ENCODE peak calls at places on chromosomes 2 and 18, in ten cellular contexts. J is OCI-LY7, T is choroid plexus epithelial cell, B is cardiac fibroblast, G is AG10803, X is HCT116, O is bronchial epithelial cell, E is fibroblast of mammary gland, S is cardiac muscle cell, W is GM12864. U is an unnamed sample.

GRCh38 chr2:188969236-188970032 is 4.7 kb upstream of the COL3A1 start:
- DNase-seq in J (no peak), B (peak; percentile 57), T (peak; percentile 80), W (no peak), O (no peak), S (no peak), E (peak; percentile 89), X (no peak), G (peak; percentile 68), U (no peak)

GRCh38 chr2:234171666-234172065 is 121.2 kb downstream of the SPP2 start:
- DNase-seq in W (no peak), T (no peak), X (no peak), E (no peak), B (no peak), G (no peak), S (no peak), J (no peak), O (no peak), U (no peak)

GRCh38 chr18:62485684-62486083 is 37.1 kb upstream of the ZCCHC2 start:
- DNase-seq in G (peak; percentile 62), O (peak; percentile 98), T (peak; percentile 85), S (no peak), J (no peak), E (peak; percentile 74), W (no peak), B (peak; percentile 74), X (peak; percentile 86), U (peak; percentile 98)

GRCh38 chr2:29749041-29749440 is 172.3 kb downstream of the ALK start:
- DNase-seq in O (peak; percentile 52), S (no peak), G (no peak), B (no peak), J (no peak), W (no peak), T (no peak), X (peak; percentile 90), E (peak; percentile 47), U (peak; percentile 42)

GRCh38 chr2:52395912-52396311 is 1364.0 kb upstream of the NRXN1 start:
- DNase-seq in X (no peak), T (peak; percentile 67), O (no peak), G (no peak), J (no peak), W (no peak), E (peak; percentile 23), S (no peak), B (peak; percentile 49), U (no peak)

GRCh38 chr18:48833701-48834394 is 116.9 kb downstream of the SMAD7 start:
- DNase-seq in W (peak; percentile 79), J (peak; percentile 81), O (no peak), X (no peak), S (no peak), E (peak; percentile 14), B (no peak), T (no peak), G (no peak), U (peak; percentile 60)

GRCh38 chr18:6370410-6370809 is 44.3 kb downstream of the L3MBTL4 start:
- DNase-seq in E (no peak), G (no peak), X (no peak), S (no peak), O (no peak), J (no peak), W (no peak), T (no peak), B (no peak), U (no peak)

GRCh38 chr2:105712166-105712915 is 32.4 kb upstream of the NCK2 start:
- DNase-seq in G (peak; percentile 58), S (no peak), T (no peak), X (no peak), B (peak; percentile 37), E (peak; percentile 53), O (peak; percentile 63), W (no peak), J (no peak), U (peak; percentile 66)

GRCh38 chr2:67790622-67791021 is 272.2 kb downstream of the C1D start:
- DNase-seq in S (no peak), G (peak; percentile 68), E (peak; percentile 91), J (no peak), X (no peak), W (no peak), O (peak; percentile 37), T (peak; percentile 91), B (peak; percentile 36), U (peak; percentile 35)

GRCh38 chr18:80149667-80150066 is 40.6 kb downstream of the ADNP2 start:
- DNase-seq in W (no peak), E (no peak), O (no peak), X (no peak), T (no peak), B (no peak), J (no peak), S (no peak), G (no peak), U (no peak)

GRCh38 chr2:189633392-189633811 is 27.9 kb upstream of the ASNSD1 start:
- DNase-seq in T (peak; percentile 64), E (peak; percentile 46), J (no peak), W (no peak), S (no peak), O (no peak), B (peak; percentile 56), G (no peak), X (no peak), U (peak; percentile 34)

GRCh38 chr2:122480381-122481243 is 725.2 kb downstream of the TSN start:
- DNase-seq in G (no peak), J (no peak), E (no peak), S (no peak), T (no peak), X (no peak), W (no peak), B (no peak), O (no peak), U (no peak)

GRCh38 chr2:196846295-196846694 is 37.1 kb upstream of the C2orf66 start:
- DNase-seq in J (no peak), T (no peak), S (no peak), B (no peak), W (no peak), X (no peak), G (no peak), E (no peak), O (no peak), U (no peak)

GRCh38 chr2:40160730-40161129 is 291.2 kb downstream of the SLC8A1 start:
- DNase-seq in T (no peak), S (no peak), J (peak; percentile 87), E (no peak), W (no peak), O (no peak), B (no peak), G (peak; percentile 59), X (no peak), U (no peak)

GRCh38 chr2:69538872-69539548 is 101.8 kb upstream of the NFU1 start:
- DNase-seq in B (no peak), J (no peak), W (no peak), X (no peak), O (peak; percentile 58), G (peak; percentile 11), S (no peak), T (peak; percentile 62), E (peak; percentile 48), U (peak; percentile 63)

GRCh38 chr18:31225668-31226067 is 63.0 kb upstream of the DSC1 start:
- DNase-seq in E (no peak), T (peak; percentile 93), X (no peak), J (no peak), W (no peak), O (no peak), S (peak; percentile 83), B (peak; percentile 67), G (no peak), U (no peak)

GRCh38 chr2:191604154-191604553 is 73.8 kb upstream of the NABP1 start:
- DNase-seq in E (no peak), W (no peak), X (no peak), G (no peak), S (no peak), B (no peak), J (no peak), O (no peak), T (no peak), U (no peak)

GRCh38 chr2:110876167-110876999 is 144.0 kb downstream of the ACOXL start:
- DNase-seq in G (no peak), O (no peak), E (no peak), X (no peak), B (no peak), T (no peak), W (no peak), S (no peak), J (peak; percentile 17), U (no peak)
- TF ChIP-seq CTCF in G (no peak), O (no peak), E (peak; percentile 2), X (peak; percentile 55), B (no peak), T (no peak), W (peak; percentile 19), S (no peak), J (peak; percentile 82), U (no peak)

GRCh38 chr2:46125798-46126197 is 171.4 kb upstream of the EPAS1 start:
- DNase-seq in O (peak; percentile 10), B (no peak), W (no peak), G (no peak), S (no peak), T (no peak), E (no peak), J (no peak), X (no peak), U (no peak)
- H3K4me3 ChIP-seq in O (no peak overlapping the region), B (no peak overlapping the region), W (no peak overlapping the region), G (no peak overlapping the region), S (no peak overlapping the region), T (no peak overlapping the region), E (no peak overlapping the region), J (no peak overlapping the region), X (no peak overlapping the region), U (no peak overlapping the region)

GRCh38 chr2:200747668-200748618 is 63.8 kb upstream of the BZW1 start:
- DNase-seq in O (peak; percentile 37), E (peak; percentile 93), B (peak; percentile 83), G (peak; percentile 68), S (no peak), T (peak; percentile 98), X (no peak), J (no peak), W (no peak), U (no peak)
- TF ChIP-seq CTCF in O (no peak), E (no peak), B (no peak), G (no peak), S (no peak), T (no peak), X (no peak), J (no peak), W (no peak), U (no peak)

GRCh38 chr2:217510790-217511291 is 492.0 kb downstream of the TNS1 start:
- DNase-seq in O (peak; percentile 75), G (peak; percentile 86), E (peak; percentile 90), S (peak; percentile 87), B (peak; percentile 89), J (peak; percentile 53), W (peak; percentile 40), X (peak; percentile 70), T (peak; percentile 95), U (peak; percentile 84)

GRCh38 chr2:217513256-217513655 is 489.5 kb downstream of the TNS1 start:
- DNase-seq in O (no peak), G (no peak), E (no peak), S (peak; percentile 3), W (no peak), X (no peak), B (no peak), T (no peak), J (no peak), U (no peak)

GRCh38 chr2:217511850-217512249 is 490.9 kb downstream of the TNS1 start:
- DNase-seq in O (no peak), B (no peak), J (no peak), E (no peak), T (no peak), G (no peak), X (no peak), W (no peak), S (no peak), U (no peak)

GRCh38 chr2:217512728-217513127 is 490.1 kb downstream of the TNS1 start:
- DNase-seq in G (no peak), B (no peak), T (no peak), J (no peak), W (no peak), O (no peak), E (no peak), S (no peak), X (no peak), U (no peak)

GRCh38 chr2:217512259-217512658 is 490.5 kb downstream of the TNS1 start:
- DNase-seq in S (no peak), J (no peak), G (no peak), W (no peak), X (no peak), E (no peak), B (no peak), T (no peak), O (no peak), U (no peak)
- H3K4me3 ChIP-seq in S (no peak overlapping the region), J (no peak overlapping the region), G (no peak overlapping the region), W (no peak overlapping the region), X (no peak overlapping the region), E (no peak overlapping the region), B (no peak overlapping the region), T (no peak overlapping the region), O (no peak overlapping the region), U (no peak overlapping the region)

U was measured in epithelial cell of esophagus.